ENCODE peak calls at places on chromosomes 12 and 14, in six cellular contexts. Z, F, A, C, N and Q are unnamed samples.

GRCh38 chr14:97854918-97855317 is 1057.7 kb downstream of the VRK1 start:
- DNase-seq in Z (no peak), F (no peak), A (no peak), C (no peak), N (no peak), Q (no peak)

GRCh38 chr14:105888151-105888550 is 361.8 kb downstream of the TMEM121 start:
- DNase-seq in Z (no peak), F (no peak), A (no peak), C (no peak), N (no peak), Q (no peak)

GRCh38 chr14:86799244-86799647 is 1193.7 kb downstream of the GALC start:
- DNase-seq in Z (no peak), F (peak), A (no peak), C (no peak), N (no peak), Q (no peak)

GRCh38 chr12:103085541-103085940 is 128.1 kb downstream of the ASCL1 start:
- DNase-seq in Z (no peak), F (no peak), A (no peak), C (no peak), N (no peak), Q (no peak)

GRCh38 chr12:127280393-127281275 is 986.3 kb upstream of the TMEM132C start:
- DNase-seq in Z (peak), F (peak), A (peak), C (no peak), N (peak), Q (no peak)

GRCh38 chr12:99154983-99155336 is 492.6 kb upstream of the GARIN6 start:
- DNase-seq in Z (no peak), F (no peak), A (no peak), C (no peak), N (no peak), Q (no peak)

GRCh38 chr14:64951291-64951690 is 8.7 kb upstream of the GPX2 start:
- DNase-seq in Z (no peak), F (no peak), A (no peak), C (no peak), N (no peak), Q (no peak)

GRCh38 chr14:26897186-26897585 is 299.4 kb upstream of the NOVA1 start:
- DNase-seq in Z (no peak), F (no peak), A (no peak), C (no peak), N (no peak), Q (no peak)

GRCh38 chr14:72710212-72710611 is 183.7 kb downstream of the DPF3 start:
- DNase-seq in Z (no peak), F (peak), A (no peak), C (no peak), N (no peak), Q (no peak)

GRCh38 chr12:113185180-113186032 is at the start of the genes DDX54 and RITA1:
- DNase-seq in Z (peak), F (peak), A (peak), C (peak), N (peak), Q (peak)